ENCODE peak calls at places on chromosomes 4 and X, in five cellular contexts. Z is Right ventricle myocardium superior; E is left cardiac atrium; J is Calu3; D is stimulated activated CD8-positive, alpha-beta memory T cell treated with anti-CD3 and anti-CD28 coated beads, Interleukin-12 subunit alpha, Interleukin-12 subunit beta, amount 100 ng/mL, for 1 hour. Y is an unnamed sample.

GRCh38 chrX:24146283-24146865 is 3.2 kb upstream of the ZFX start:
- DNase-seq in Z (no peak), E (no peak), J (no peak), D (no peak), Y (no peak)

GRCh38 chr4:13541720-13542576 is 2.4 kb downstream of the NKX3-2 start:
- DNase-seq in Z (no peak), E (no peak), J (no peak), D (no peak), Y (no peak)

GRCh38 chrX:13147147-13147546 is 102.7 kb upstream of the FAM9C start:
- DNase-seq in Z (no peak), E (no peak), J (no peak), D (no peak), Y (no peak)

GRCh38 chrX:9848718-9849481 is 62.7 kb downstream of the SHROOM2 start:
- DNase-seq in Z (no peak), E (no peak), J (no peak), D (no peak), Y (no peak)

GRCh38 chr4:24063771-24064170 is 173.9 kb upstream of the PPARGC1A start:
- DNase-seq in Z (no peak), E (no peak), J (no peak), D (no peak), Y (no peak)

GRCh38 chrX:14936561-14936960 is 63.3 kb downstream of the MOSPD2 start:
- DNase-seq in Z (no peak), E (no peak), J (peak), D (no peak), Y (no peak)

GRCh38 chr4:7652006-7652405 is 217.3 kb upstream of the PSAPL1 start:
- DNase-seq in Z (no peak), E (no peak), J (no peak), D (no peak), Y (no peak)

GRCh38 chr4:36399762-36400353 is 118.4 kb downstream of the DTHD1 start:
- DNase-seq in Z (no peak), E (no peak), J (peak), D (peak), Y (peak)

GRCh38 chrX:794311-794710 is 163.7 kb downstream of the SHOX start:
- DNase-seq in Z (no peak), E (no peak), J (no peak), D (no peak), Y (no peak)

GRCh38 chrX:8748855-8749254 is 16.9 kb upstream of the ANOS1 start:
- DNase-seq in Z (no peak), E (no peak), J (peak), D (no peak), Y (no peak)

GRCh38 chr4:6721121-6721520 is 5.1 kb downstream of the BLOC1S4 start:
- DNase-seq in Z (no peak), E (no peak), J (no peak), D (no peak), Y (no peak)

GRCh38 chr4:16257611-16258010 is 31.3 kb upstream of the TAPT1 start:
- DNase-seq in Z (no peak), E (no peak), J (no peak), D (no peak), Y (no peak)

GRCh38 chrX:323721-324628 is 5.4 kb upstream of the GTPBP6 start:
- DNase-seq in Z (peak), E (peak), J (no peak), D (no peak), Y (no peak)

GRCh38 chrX:45324941-45325340 is 124.3 kb upstream of the DIPK2B start:
- DNase-seq in Z (no peak), E (no peak), J (no peak), D (no peak), Y (no peak)

GRCh38 chr4:108008721-108009120 is 19.0 kb downstream of the HADH start:
- DNase-seq in Z (no peak), E (no peak), J (no peak), D (no peak), Y (no peak)

GRCh38 chr4:126939401-126939800 is 693.4 kb upstream of the INTU start:
- DNase-seq in Z (no peak), E (no peak), J (no peak), D (no peak), Y (no peak)

GRCh38 chrX:136147966-136148365 is 633 bp downstream of the FHL1 start:
- DNase-seq in Z (peak), E (no peak), J (no peak), D (no peak), Y (no peak)

GRCh38 chr4:78092850-78093249 is 35.7 kb downstream of the FRAS1 start:
- DNase-seq in Z (no peak), E (no peak), J (no peak), D (no peak), Y (no peak)

GRCh38 chrX:78104447-78105176 is 564 bp downstream of the PGK1 start:
- DNase-seq in Z (peak), E (peak), J (peak), D (no peak), Y (peak)

GRCh38 chr4:142741995-142742394 is 104.1 kb downstream of the INPP4B start:
- DNase-seq in Z (no peak), E (no peak), J (no peak), D (no peak), Y (no peak)

GRCh38 chrX:103722505-103722904 is 11.8 kb downstream of the TMEM31 start:
- DNase-seq in Z (no peak), E (no peak), J (no peak), D (no peak), Y (no peak)

GRCh38 chrX:17529349-17529748 is 154.3 kb downstream of the NHS start:
- DNase-seq in Z (no peak), E (no peak), J (no peak), D (no peak), Y (no peak)

GRCh38 chrX:153411988-153412574 is 809 bp downstream of the ZFP92 start:
- DNase-seq in Z (no peak), E (no peak), J (no peak), D (no peak), Y (no peak)

GRCh38 chrX:636971-637659 is 6.5 kb downstream of the SHOX start:
- DNase-seq in Z (no peak), E (no peak), J (no peak), D (no peak), Y (no peak)

GRCh38 chrX:14673764-14674163 is 144.4 kb downstream of the GLRA2 start:
- DNase-seq in Z (no peak), E (no peak), J (peak), D (no peak), Y (peak)

GRCh38 chrX:94204524-94204923 is 530.5 kb downstream of the FAM133A start:
- DNase-seq in Z (no peak), E (no peak), J (no peak), D (no peak), Y (no peak)

GRCh38 chrX:146615807-146616206 is 193.8 kb upstream of the CXorf51B start:
- DNase-seq in Z (no peak), E (no peak), J (no peak), D (no peak), Y (no peak)

GRCh38 chrX:964831-965416 is 247.5 kb downstream of the CRLF2 start:
- DNase-seq in Z (no peak), E (no peak), J (no peak), D (no peak), Y (no peak)

GRCh38 chrX:497201-497710 is 110.5 kb upstream of the PPP2R3B start:
- DNase-seq in Z (no peak), E (no peak), J (no peak), D (no peak), Y (no peak)

GRCh38 chr4:175871774-175872405 is 59.8 kb upstream of the GPM6A start:
- DNase-seq in Z (no peak), E (no peak), J (no peak), D (no peak), Y (no peak)

GRCh38 chrX:43504394-43504793 is 151.7 kb upstream of the MAOA start:
- DNase-seq in Z (no peak), E (no peak), J (no peak), D (no peak), Y (no peak)

GRCh38 chr4:184097240-184097619 is 120.4 kb downstream of the ENPP6 start:
- DNase-seq in Z (peak), E (peak), J (no peak), D (no peak), Y (no peak)

GRCh38 chr4:109588176-109588575 is 28.1 kb downstream of the MCUB start:
- DNase-seq in Z (no peak), E (no peak), J (no peak), D (no peak), Y (no peak)

GRCh38 chr4:60744767-60745166 is 455.4 kb upstream of the ADGRL3 start:
- DNase-seq in Z (no peak), E (no peak), J (no peak), D (no peak), Y (no peak)

GRCh38 chr4:175560628-175561027 is 251.4 kb downstream of the GPM6A start:
- DNase-seq in Z (no peak), E (no peak), J (no peak), D (no peak), Y (no peak)

GRCh38 chr4:142264961-142265360 is 581.1 kb downstream of the INPP4B start:
- DNase-seq in Z (no peak), E (no peak), J (no peak), D (no peak), Y (no peak)